ENCODE peak calls at places on chromosome 17, in ten cellular contexts. J is body of pancreas, R is gastrocnemius medialis, C is fibroblast of lung, T is AG10803, V is heart left ventricle, E is GM12864, P is right lobe of liver, L is AG09309, Z is GM23248. M is an unnamed sample.

GRCh38 chr17:8881606-8882005 is 14.1 kb upstream of the PIK3R6 start:
- DNase-seq in J (no peak), R (no peak), C (no peak), T (no peak), V (no peak), E (no peak), P (no peak), L (no peak), Z (no peak), M (no peak)

GRCh38 chr17:55726440-55726839 is 3.8 kb upstream of the TMEM100 start:
- DNase-seq in J (no peak), R (peak), C (peak), T (peak), V (no peak), E (no peak), P (peak), L (peak), Z (peak), M (peak)

GRCh38 chr17:66715745-66716156 is 119.2 kb upstream of the CACNG5 start:
- DNase-seq in J (no peak), R (no peak), C (peak), T (peak), V (no peak), E (peak), P (no peak), L (peak), Z (peak), M (peak)

GRCh38 chr17:36705651-36706436 is 104.5 kb downstream of the MRM1 start:
- DNase-seq in J (peak), R (peak), C (peak), T (peak), V (no peak), E (no peak), P (peak), L (no peak), Z (peak), M (peak)

GRCh38 chr17:17667947-17668346 is 13.3 kb upstream of the RAI1 start:
- DNase-seq in J (no peak), R (no peak), C (no peak), T (no peak), V (no peak), E (no peak), P (no peak), L (no peak), Z (no peak), M (no peak)

GRCh38 chr17:1977583-1978395 is 47.3 kb downstream of the RTN4RL1 start:
- DNase-seq in J (no peak), R (no peak), C (no peak), T (no peak), V (no peak), E (no peak), P (no peak), L (no peak), Z (no peak), M (no peak)

GRCh38 chr17:36899250-36900129 is 37.8 kb upstream of the LHX1 start:
- DNase-seq in J (no peak), R (no peak), C (no peak), T (no peak), V (no peak), E (no peak), P (no peak), L (no peak), Z (peak), M (no peak)

GRCh38 chr17:78672880-78673371 is 95.7 kb upstream of the DNAH17 start:
- DNase-seq in J (no peak), R (peak), C (peak), T (no peak), V (no peak), E (no peak), P (no peak), L (no peak), Z (peak), M (no peak)

GRCh38 chr17:64218066-64218465 is 45.0 kb downstream of the TEX2 start:
- DNase-seq in J (no peak), R (no peak), C (no peak), T (no peak), V (no peak), E (peak), P (no peak), L (no peak), Z (no peak), M (no peak)

GRCh38 chr17:33200116-33200515 is 93.0 kb downstream of the ASIC2 start:
- DNase-seq in J (no peak), R (no peak), C (peak), T (peak), V (no peak), E (no peak), P (no peak), L (no peak), Z (peak), M (peak)

GRCh38 chr17:16465861-16466338 is 26.1 kb downstream of the LRRC75A start:
- DNase-seq in J (no peak), R (no peak), C (no peak), T (no peak), V (no peak), E (no peak), P (no peak), L (no peak), Z (no peak), M (no peak)

GRCh38 chr17:83119987-83120864 is 40.8 kb downstream of the METRNL start:
- DNase-seq in J (no peak), R (no peak), C (no peak), T (no peak), V (peak), E (peak), P (no peak), L (no peak), Z (no peak), M (no peak)

GRCh38 chr17:12180644-12181261 is 160.1 kb downstream of the MAP2K4 start:
- DNase-seq in J (peak), R (no peak), C (peak), T (peak), V (no peak), E (peak), P (no peak), L (peak), Z (peak), M (peak)

GRCh38 chr17:17354560-17355357 is 51.6 kb downstream of the NT5M start:
- DNase-seq in J (peak), R (peak), C (peak), T (peak), V (peak), E (peak), P (peak), L (no peak), Z (peak), M (peak)

GRCh38 chr17:7408341-7408740 is 696 bp downstream of the NLGN2 start:
- DNase-seq in J (no peak), R (no peak), C (no peak), T (no peak), V (no peak), E (no peak), P (no peak), L (no peak), Z (no peak), M (no peak)

GRCh38 chr17:69428252-69428980 is 13.9 kb downstream of the MAP2K6 start:
- DNase-seq in J (no peak), R (no peak), C (no peak), T (no peak), V (no peak), E (no peak), P (no peak), L (no peak), Z (no peak), M (no peak)

GRCh38 chr17:70773210-70773609 is 603.9 kb downstream of the KCNJ2 start:
- DNase-seq in J (no peak), R (no peak), C (peak), T (no peak), V (no peak), E (no peak), P (no peak), L (no peak), Z (no peak), M (no peak)

GRCh38 chr17:82668631-82669099 is 20.4 kb upstream of the WDR45B start:
- DNase-seq in J (peak), R (peak), C (peak), T (peak), V (peak), E (no peak), P (peak), L (no peak), Z (peak), M (peak)

GRCh38 chr17:79745641-79746105 is 14.9 kb downstream of the ENPP7 start:
- DNase-seq in J (no peak), R (no peak), C (no peak), T (no peak), V (no peak), E (no peak), P (no peak), L (no peak), Z (no peak), M (no peak)

GRCh38 chr17:79749156-79749815 is 18.5 kb downstream of the ENPP7 start:
- DNase-seq in J (no peak), R (no peak), C (peak), T (peak), V (no peak), E (no peak), P (no peak), L (peak), Z (peak), M (peak)

GRCh38 chr17:79748296-79749099 is 17.8 kb downstream of the ENPP7 start:
- DNase-seq in J (no peak), R (no peak), C (no peak), T (no peak), V (peak), E (no peak), P (no peak), L (no peak), Z (no peak), M (no peak)

GRCh38 chr17:79747508-79748295 is 17.0 kb downstream of the ENPP7 start:
- DNase-seq in J (no peak), R (no peak), C (no peak), T (no peak), V (peak), E (no peak), P (no peak), L (no peak), Z (peak), M (no peak)

GRCh38 chr17:79746955-79747507 is 16.3 kb downstream of the ENPP7 start:
- DNase-seq in J (no peak), R (no peak), C (no peak), T (no peak), V (peak), E (no peak), P (no peak), L (no peak), Z (peak), M (peak)
- H3K4me3 ChIP-seq in J (no peak), R (no peak), C (no peak), T (no peak), V (no peak), E (no peak), P (no peak), L (no peak), Z (no peak), M (no peak)

GRCh38 chr17:51670899-51671298 is 410.6 kb downstream of the UTP18 start:
- DNase-seq in J (no peak), R (no peak), C (no peak), T (no peak), V (no peak), E (no peak), P (no peak), L (no peak), Z (no peak), M (no peak)

GRCh38 chr17:51673066-51673465 is 412.7 kb downstream of the UTP18 start:
- DNase-seq in J (no peak), R (no peak), C (no peak), T (no peak), V (no peak), E (no peak), P (no peak), L (no peak), Z (no peak), M (no peak)

GRCh38 chr17:51668963-51669246 is 408.6 kb downstream of the UTP18 start:
- DNase-seq in J (no peak), R (no peak), C (no peak), T (no peak), V (peak), E (no peak), P (no peak), L (no peak), Z (no peak), M (no peak)

GRCh38 chr17:51668155-51668962 is 408.0 kb downstream of the UTP18 start:
- DNase-seq in J (no peak), R (no peak), C (no peak), T (no peak), V (no peak), E (no peak), P (no peak), L (no peak), Z (no peak), M (no peak)

DNA sequence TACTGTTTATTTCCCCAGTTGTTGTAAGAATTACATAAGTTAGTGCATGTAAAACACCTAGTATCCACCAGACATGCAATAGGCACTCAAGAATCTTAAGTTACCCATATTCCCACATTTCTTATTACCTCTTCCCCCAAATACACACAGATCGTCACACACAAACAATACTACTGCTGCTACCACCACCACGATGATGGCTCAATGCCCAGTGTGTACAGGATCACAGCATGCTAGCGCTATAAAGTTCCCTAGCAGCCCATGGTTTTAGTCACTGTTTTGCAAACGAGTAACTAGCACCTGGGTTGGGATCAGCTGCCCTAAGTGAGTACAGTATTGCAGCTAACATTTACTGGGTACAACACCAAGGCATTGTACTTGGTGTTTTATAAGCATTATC is 411.7 kb downstream of the UTP18 start:
- DNase-seq in J (no peak), R (no peak), C (no peak), T (no peak), V (no peak), E (no peak), P (no peak), L (no peak), Z (no peak), M (no peak)
- H3K4me3 ChIP-seq in J (no peak), R (no peak), C (no peak), T (no peak), V (no peak), E (no peak), P (no peak), L (no peak), Z (no peak), M (no peak)

GRCh38 chr17:59840329-59840907 is 52.3 kb downstream of the TUBD1 start:
- DNase-seq in J (peak), R (no peak), C (peak), T (peak), V (no peak), E (no peak), P (no peak), L (no peak), Z (peak), M (peak)

GRCh38 chr17:59845595-59846390 is 47.0 kb downstream of the TUBD1 start:
- DNase-seq in J (peak), R (peak), C (peak), T (peak), V (no peak), E (no peak), P (peak), L (no peak), Z (peak), M (peak)

GRCh38 chr17:59840908-59841666 is 51.7 kb downstream of the TUBD1 start:
- DNase-seq in J (peak), R (no peak), C (peak), T (peak), V (no peak), E (no peak), P (no peak), L (no peak), Z (peak), M (no peak)

GRCh38 chr17:59844884-59845594 is 47.7 kb downstream of the TUBD1 start:
- DNase-seq in J (no peak), R (no peak), C (peak), T (peak), V (no peak), E (no peak), P (no peak), L (no peak), Z (peak), M (peak)

DNA sequence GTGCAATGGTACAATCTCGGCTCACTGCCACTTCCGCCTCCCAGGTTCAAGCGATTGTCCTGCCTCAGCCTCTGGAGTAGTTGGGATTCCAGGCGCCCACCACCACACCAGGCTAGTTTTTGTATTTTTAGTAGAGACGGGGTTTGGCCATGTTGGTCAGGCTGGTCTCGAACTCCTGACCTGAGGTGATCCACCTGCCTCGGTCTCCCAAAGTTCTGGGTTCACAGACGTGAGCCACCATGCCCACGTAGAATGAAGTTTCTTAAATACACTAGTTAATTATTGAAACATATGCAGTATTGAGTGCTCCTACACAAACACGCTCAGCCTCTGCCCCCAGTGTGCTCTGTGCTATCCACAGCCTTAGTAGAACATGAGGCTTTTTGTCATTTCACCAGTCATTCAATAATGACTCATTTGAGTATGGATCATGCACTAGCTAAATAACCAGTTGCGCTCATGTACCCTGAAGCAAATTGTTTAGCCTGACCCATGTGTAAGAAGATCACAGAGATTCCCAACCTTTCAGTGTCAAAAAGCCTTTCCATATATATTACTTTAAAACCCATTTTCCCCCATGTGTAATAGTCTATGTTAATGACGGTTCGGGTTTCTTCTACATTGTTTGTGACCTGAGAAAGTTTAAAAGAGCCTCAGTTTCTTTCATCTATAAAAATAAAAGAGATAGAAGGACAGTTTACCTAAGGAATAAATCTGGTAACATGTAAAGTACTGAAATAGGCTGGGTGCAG is 49.7 kb downstream of the TUBD1 start:
- DNase-seq in J (peak), R (no peak), C (peak), T (peak), V (no peak), E (no peak), P (peak), L (peak), Z (peak), M (peak)
- H3K4me3 ChIP-seq in J (no peak), R (no peak), C (peak), T (peak), V (no peak), E (no peak), P (no peak), L (no peak), Z (peak), M (no peak)

GRCh38 chr17:29573871-29574731 is 5.6 kb downstream of the TP53I13 start:
- DNase-seq in J (no peak), R (peak), C (no peak), T (no peak), V (no peak), E (no peak), P (peak), L (no peak), Z (no peak), M (no peak)

GRCh38 chr17:29571486-29571882 is 3.0 kb downstream of the TP53I13 start:
- DNase-seq in J (no peak), R (peak), C (no peak), T (no peak), V (no peak), E (no peak), P (no peak), L (no peak), Z (no peak), M (no peak)

GRCh38 chr17:29573558-29573870 is 5.0 kb downstream of the TP53I13 start:
- DNase-seq in J (no peak), R (peak), C (no peak), T (no peak), V (no peak), E (no peak), P (peak), L (no peak), Z (no peak), M (no peak)

GRCh38 chr17:29571883-29572681 is 3.6 kb downstream of the TP53I13 start:
- DNase-seq in J (peak), R (peak), C (no peak), T (no peak), V (no peak), E (no peak), P (peak), L (no peak), Z (peak), M (no peak)

DNA sequence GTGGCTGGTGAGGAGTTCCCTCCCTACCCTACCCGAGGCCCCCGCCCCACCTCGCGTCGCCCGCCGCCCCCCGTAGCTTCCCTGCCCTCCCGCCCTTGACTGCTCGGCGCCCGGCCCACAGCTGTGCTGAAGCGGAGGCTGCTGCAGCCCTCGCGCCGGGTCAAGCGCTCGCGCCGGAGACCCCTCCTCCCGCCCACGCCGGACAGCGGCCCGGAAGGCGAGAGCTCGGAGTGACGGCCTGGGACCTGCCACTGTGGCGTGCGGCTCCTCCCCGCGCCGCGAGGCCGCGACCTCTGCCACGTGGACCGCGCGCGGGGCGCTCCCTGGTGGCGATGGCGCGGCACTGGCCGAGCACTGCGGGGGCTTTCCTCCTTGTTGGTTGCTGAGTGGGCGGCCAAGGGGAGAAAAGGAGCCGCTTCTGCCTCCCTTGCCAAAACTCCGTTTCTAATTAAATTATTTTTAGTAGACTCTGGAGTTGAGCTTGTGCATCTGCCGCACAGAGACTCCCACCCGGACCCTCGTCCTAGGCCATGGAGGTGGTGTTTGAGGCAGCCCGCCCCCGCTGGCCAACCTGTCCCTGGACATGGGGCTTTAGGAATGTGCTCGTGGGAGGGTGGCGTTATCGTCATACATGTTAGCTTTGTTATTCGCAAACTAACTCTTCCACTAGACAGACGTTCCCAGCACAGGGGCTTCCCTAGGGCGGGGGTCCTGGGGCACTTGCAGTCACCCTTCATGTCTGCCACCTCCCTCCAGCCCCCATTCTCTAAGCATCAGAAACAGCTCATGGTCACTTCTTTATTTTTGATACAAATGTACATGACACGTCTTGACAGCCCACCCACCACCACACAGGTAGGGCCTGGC is 4.4 kb downstream of the TP53I13 start:
- DNase-seq in J (peak), R (peak), C (peak), T (peak), V (peak), E (no peak), P (peak), L (no peak), Z (peak), M (peak)
- H3K4me3 ChIP-seq in J (no peak), R (peak), C (no peak), T (no peak), V (peak), E (no peak), P (peak), L (no peak), Z (peak), M (no peak)

GRCh38 chr17:46151762-46152161 is 41.5 kb downstream of the KANSL1 start:
- DNase-seq in J (no peak), R (no peak), C (no peak), T (peak), V (no peak), E (no peak), P (no peak), L (no peak), Z (no peak), M (no peak)

GRCh38 chr17:46144246-46144645 is 49.0 kb downstream of the KANSL1 start:
- DNase-seq in J (no peak), R (no peak), C (peak), T (peak), V (no peak), E (no peak), P (no peak), L (no peak), Z (no peak), M (no peak)

GRCh38 chr17:46147167-46147749 is 46.0 kb downstream of the KANSL1 start:
- DNase-seq in J (no peak), R (no peak), C (no peak), T (no peak), V (no peak), E (no peak), P (no peak), L (no peak), Z (no peak), M (no peak)

GRCh38 chr17:46150216-46150963 is 42.8 kb downstream of the KANSL1 start:
- DNase-seq in J (no peak), R (no peak), C (no peak), T (no peak), V (no peak), E (no peak), P (no peak), L (no peak), Z (no peak), M (no peak)

GRCh38 chr17:46148247-46148646 is 45.0 kb downstream of the KANSL1 start:
- DNase-seq in J (no peak), R (no peak), C (no peak), T (no peak), V (no peak), E (no peak), P (no peak), L (no peak), Z (no peak), M (no peak)
- H3K4me3 ChIP-seq in J (no peak), R (no peak), C (no peak), T (no peak), V (no peak), E (no peak), P (no peak), L (no peak), Z (no peak), M (no peak)

GRCh38 chr17:49760909-49761558 is 2.9 kb downstream of the FAM117A start:
- DNase-seq in J (no peak), R (no peak), C (no peak), T (no peak), V (no peak), E (no peak), P (no peak), L (no peak), Z (no peak), M (no peak)
- H3K4me3 ChIP-seq in J (no peak), R (no peak), C (no peak), T (no peak), V (no peak), E (no peak), P (no peak), L (no peak), Z (no peak), M (no peak)